ENCODE peak calls at places on chromosomes 11 and 22, in nine cellular contexts. K, I, S, G, H, A, V, R and D are unnamed samples.
A peak's percentile ranks its signal among the peaks of the same experiment; 100 is the strongest.

GRCh38 chr11:33942954-33943353 is 51.1 kb upstream of the LMO2 start:
- DNase-seq in K (peak; percentile 93), I (peak; percentile 29), S (no peak), G (no peak), H (peak; percentile 68), A (no peak), V (no peak), R (no peak), D (no peak)

GRCh38 chr11:67032830-67033555 is 10.1 kb downstream of the SYT12 start:
- DNase-seq in K (peak; percentile 90), I (peak; percentile 79), S (no peak), G (no peak), H (peak; percentile 97), A (no peak), V (no peak), R (peak; percentile 30), D (peak; percentile 100)

GRCh38 chr22:32546935-32547334 is 72.3 kb downstream of the FBXO7 start:
- DNase-seq in K (no peak), I (no peak), S (no peak), G (no peak), H (no peak), A (no peak), V (no peak), R (no peak), D (no peak)

GRCh38 chr11:93736129-93736528 is 5.2 kb downstream of the TAF1D start:
- DNase-seq in K (peak; percentile 44), I (no peak), S (no peak), G (no peak), H (peak; percentile 62), A (no peak), V (no peak), R (no peak), D (no peak)

GRCh38 chr11:63907063-63907462 is 9.9 kb downstream of the RCOR2 start:
- DNase-seq in K (no peak), I (no peak), S (no peak), G (no peak), H (peak; percentile 15), A (no peak), V (no peak), R (no peak), D (no peak)

GRCh38 chr22:19877626-19878339 is 23.1 kb upstream of the GNB1L start:
- DNase-seq in K (peak; percentile 77), I (no peak), S (no peak), G (no peak), H (peak; percentile 72), A (no peak), V (peak; percentile 45), R (peak; percentile 45), D (no peak)

GRCh38 chr11:10394229-10395100 is 60.6 kb upstream of the AMPD3 start:
- DNase-seq in K (no peak), I (no peak), S (no peak), G (no peak), H (peak; percentile 17), A (no peak), V (no peak), R (no peak), D (no peak)

GRCh38 chr11:126698576-126698975 is 302.0 kb downstream of the KIRREL3 start:
- DNase-seq in K (no peak), I (no peak), S (no peak), G (no peak), H (no peak), A (no peak), V (no peak), R (no peak), D (no peak)

GRCh38 chr11:1377231-1377780 is 12.4 kb upstream of the BRSK2 start:
- DNase-seq in K (no peak), I (no peak), S (no peak), G (no peak), H (no peak), A (no peak), V (no peak), R (no peak), D (no peak)

GRCh38 chr11:1899100-1899499 is 7.4 kb upstream of the PRR33 start:
- DNase-seq in K (no peak), I (no peak), S (no peak), G (no peak), H (no peak), A (no peak), V (no peak), R (no peak), D (no peak)

GRCh38 chr22:38843716-38844660 is at the start of gene NPTXR:
- DNase-seq in K (no peak), I (no peak), S (peak; percentile 47), G (peak; percentile 62), H (no peak), A (peak; percentile 58), V (peak; percentile 89), R (peak; percentile 83), D (peak; percentile 61)

GRCh38 chr11:14275081-14275480 is 83.9 kb downstream of the RRAS2 start:
- DNase-seq in K (peak; percentile 48), I (no peak), S (no peak), G (no peak), H (peak; percentile 86), A (no peak), V (no peak), R (no peak), D (no peak)

GRCh38 chr22:21857501-21857914 is 9.9 kb downstream of the MAPK1 start:
- DNase-seq in K (peak; percentile 18), I (no peak), S (no peak), G (no peak), H (peak; percentile 38), A (no peak), V (no peak), R (no peak), D (no peak)

GRCh38 chr11:75430692-75431532 is 2.1 kb downstream of the KLHL35 start:
- DNase-seq in K (peak; percentile 13), I (no peak), S (no peak), G (no peak), H (no peak), A (no peak), V (no peak), R (no peak), D (no peak)
- H3K4me3 ChIP-seq in K (peak overlapping the region; percentile 5), I (peak overlapping the region; percentile 25), S (peak overlapping the region; percentile 54), G (peak overlapping the region; percentile 44), H (peak overlapping the region; percentile 41), A (peak overlapping the region; percentile 37), V (peak overlapping the region; percentile 36), R (peak overlapping the region; percentile 68), D (peak overlapping the region; percentile 35)

DNA sequence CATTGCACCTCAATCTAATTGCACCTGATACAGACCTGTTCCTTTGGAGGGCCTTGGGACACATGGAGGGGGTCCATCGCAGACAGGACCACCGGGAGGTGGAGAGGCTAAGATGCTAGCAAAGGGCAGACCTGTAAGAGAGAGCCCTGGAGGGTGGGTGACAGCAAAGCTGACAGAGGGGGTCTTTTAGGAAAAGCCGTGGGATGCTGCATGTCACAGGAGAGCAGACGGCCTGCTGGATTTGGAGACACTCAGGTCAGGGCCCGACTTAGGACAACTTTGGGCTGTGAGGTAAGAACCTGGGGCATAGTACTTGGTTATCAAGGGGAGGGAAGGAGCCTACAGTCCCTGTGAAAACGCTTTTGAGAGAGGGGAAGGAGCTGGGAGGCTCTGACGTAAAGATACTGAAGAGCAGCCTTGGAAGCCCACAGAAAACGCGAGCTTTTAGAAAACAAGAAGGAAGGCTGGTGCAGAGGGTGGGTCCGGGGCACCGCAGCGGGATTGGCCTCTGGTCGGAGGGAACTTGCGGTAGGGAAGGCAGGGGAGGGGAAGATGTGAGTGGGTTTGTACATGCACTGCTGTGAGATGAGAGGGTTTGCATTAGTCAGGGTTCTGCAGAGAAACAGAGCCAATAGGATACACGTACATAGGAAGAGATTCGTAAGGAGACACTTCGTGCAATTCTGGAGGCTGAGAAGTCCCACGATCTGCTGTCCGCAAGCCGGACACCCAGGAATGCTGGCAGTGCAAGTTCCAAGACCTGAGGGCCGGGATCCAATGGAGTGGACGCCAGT is 868.5 kb downstream of the TBC1D22A start:
- DNase-seq in K (no peak), I (no peak), S (no peak), G (peak; percentile 20), H (no peak), A (no peak), V (no peak), R (no peak), D (no peak)
- H3K4me3 ChIP-seq in K (no peak overlapping the region), I (no peak overlapping the region), S (no peak overlapping the region), G (no peak overlapping the region), H (no peak overlapping the region), A (no peak overlapping the region), V (no peak overlapping the region), R (no peak overlapping the region), D (no peak overlapping the region)

GRCh38 chr11:57476223-57476882 is 16.0 kb downstream of the RTN4RL2 start:
- DNase-seq in K (no peak), I (peak; percentile 40), S (peak; percentile 34), G (peak; percentile 65), H (no peak), A (peak; percentile 69), V (peak; percentile 59), R (peak; percentile 77), D (no peak)
- H3K4me3 ChIP-seq in K (no peak overlapping the region), I (peak overlapping the region; percentile 25), S (peak overlapping the region; percentile 47), G (peak overlapping the region; percentile 61), H (peak overlapping the region; percentile 13), A (peak overlapping the region; percentile 59), V (peak overlapping the region; percentile 49), R (peak overlapping the region; percentile 45), D (peak overlapping the region; percentile 15)

DNA sequence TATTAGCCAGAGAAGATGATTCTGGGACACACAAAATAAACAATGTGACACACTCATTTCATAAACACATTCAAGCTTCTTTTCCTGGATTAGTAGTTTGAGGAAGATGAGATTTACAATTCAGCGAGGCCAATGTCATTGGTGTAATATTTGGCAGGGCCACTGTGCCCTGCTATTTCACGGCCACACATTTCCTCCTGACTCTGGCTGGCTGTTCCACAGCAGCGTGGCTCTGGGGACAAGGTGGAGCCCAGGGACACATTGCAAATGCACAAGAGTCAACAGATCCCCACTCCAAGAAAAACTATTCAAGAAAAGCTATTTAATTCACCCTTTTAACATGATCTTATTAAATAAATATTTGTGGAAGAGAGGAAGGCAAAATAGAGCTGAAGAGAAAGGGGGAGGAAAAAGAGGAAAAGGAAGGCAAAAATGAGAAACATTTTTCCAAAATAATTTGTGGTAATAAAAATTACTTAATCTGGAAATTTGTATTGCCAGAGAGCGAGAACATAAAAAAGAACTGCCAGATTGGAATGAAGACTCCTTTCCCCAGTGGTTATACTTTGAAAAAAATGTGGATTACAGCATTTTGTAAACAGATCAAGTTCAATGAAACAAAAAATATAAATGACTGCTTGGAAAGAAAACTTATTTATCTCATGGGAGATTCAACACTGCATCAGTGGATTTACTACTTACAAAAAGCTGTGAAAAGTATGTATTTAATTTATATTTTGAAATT is 27.1 kb downstream of the NXPE2 start:
- DNase-seq in K (no peak), I (no peak), S (no peak), G (no peak), H (no peak), A (peak; percentile 16), V (no peak), R (no peak), D (no peak)
- H3K4me3 ChIP-seq in K (no peak overlapping the region), I (no peak overlapping the region), S (no peak overlapping the region), G (no peak overlapping the region), H (no peak overlapping the region), A (no peak overlapping the region), V (no peak overlapping the region), R (no peak overlapping the region), D (no peak overlapping the region)